ENCODE peak calls at places on chromosomes 3 and 15, in ten cellular contexts. A, Q, V, N, F, P, L, G, Y and Z are unnamed samples.

GRCh38 chr3:69126999-69127398 is 4.6 kb upstream of the LMOD3 start:
- DNase-seq in A (no peak), Q (no peak), V (no peak), N (no peak), F (no peak), P (no peak), L (no peak), G (no peak), Y (no peak), Z (no peak)

GRCh38 chr15:77836901-77837648 is 204.4 kb upstream of the LINGO1 start:
- DNase-seq in A (no peak), Q (no peak), V (peak), N (no peak), F (no peak), P (no peak), L (no peak), G (no peak), Y (no peak), Z (no peak)

GRCh38 chr3:70757658-70758057 is 445.2 kb upstream of the MDFIC2 start:
- DNase-seq in A (no peak), Q (no peak), V (no peak), N (no peak), F (no peak), P (no peak), L (no peak), G (no peak), Y (no peak), Z (no peak)

GRCh38 chr15:38085931-38086562 is 151.6 kb downstream of the TMCO5A start:
- DNase-seq in A (peak), Q (no peak), V (peak), N (no peak), F (no peak), P (no peak), L (no peak), G (peak), Y (peak), Z (no peak)

GRCh38 chr3:48716508-48716981 is 476 bp downstream of the IP6K2 start:
- DNase-seq in A (no peak), Q (no peak), V (no peak), N (peak), F (peak), P (peak), L (no peak), G (no peak), Y (no peak), Z (no peak)

GRCh38 chr15:65837301-65838283 is 31.7 kb upstream of the RAB11A start:
- DNase-seq in A (no peak), Q (no peak), V (no peak), N (no peak), F (no peak), P (no peak), L (no peak), G (no peak), Y (no peak), Z (no peak)

GRCh38 chr3:73633916-73634344 is 9.2 kb upstream of the PDZRN3 start:
- DNase-seq in A (peak), Q (no peak), V (no peak), N (no peak), F (no peak), P (no peak), L (no peak), G (no peak), Y (no peak), Z (no peak)

GRCh38 chr3:115706311-115706829 is 83.1 kb downstream of the GAP43 start:
- DNase-seq in A (peak), Q (no peak), V (no peak), N (no peak), F (no peak), P (no peak), L (no peak), G (no peak), Y (peak), Z (no peak)

GRCh38 chr3:67044295-67044694 is 46.2 kb downstream of the KBTBD8 start:
- DNase-seq in A (peak), Q (no peak), V (no peak), N (no peak), F (no peak), P (no peak), L (no peak), G (no peak), Y (no peak), Z (no peak)

GRCh38 chr15:39784125-39784524 is 1.5 kb upstream of the FSIP1 start:
- DNase-seq in A (peak), Q (no peak), V (no peak), N (no peak), F (no peak), P (no peak), L (no peak), G (peak), Y (no peak), Z (no peak)

GRCh38 chr3:8769088-8769822 is at the start of gene OXTR:
- DNase-seq in A (peak), Q (peak), V (peak), N (no peak), F (peak), P (peak), L (peak), G (peak), Y (peak), Z (no peak)

GRCh38 chr3:57109437-57110199 is 49.2 kb downstream of the SPATA12 start:
- DNase-seq in A (no peak), Q (no peak), V (no peak), N (no peak), F (no peak), P (no peak), L (no peak), G (no peak), Y (no peak), Z (no peak)

GRCh38 chr3:150691414-150692040 is 12.2 kb downstream of the ERICH6 start:
- DNase-seq in A (no peak), Q (no peak), V (no peak), N (no peak), F (no peak), P (no peak), L (peak), G (no peak), Y (no peak), Z (no peak)

GRCh38 chr15:64989331-64990167 is at the start of gene SPG21:
- DNase-seq in A (peak), Q (peak), V (peak), N (peak), F (peak), P (peak), L (peak), G (peak), Y (peak), Z (peak)

GRCh38 chr15:54840999-54841398 is 355.7 kb downstream of the RSL24D1 start:
- DNase-seq in A (no peak), Q (no peak), V (no peak), N (no peak), F (no peak), P (no peak), L (no peak), G (no peak), Y (no peak), Z (no peak)

GRCh38 chr3:46714728-46715506 is 2.8 kb downstream of the PRSS50 start:
- DNase-seq in A (no peak), Q (no peak), V (no peak), N (no peak), F (no peak), P (no peak), L (no peak), G (no peak), Y (no peak), Z (peak)

GRCh38 chr15:92693922-92694331 is 38.4 kb upstream of the FAM174B start:
- DNase-seq in A (peak), Q (no peak), V (no peak), N (no peak), F (no peak), P (no peak), L (peak), G (no peak), Y (no peak), Z (no peak)

GRCh38 chr3:80696280-80696679 is 928.5 kb upstream of the ROBO1 start:
- DNase-seq in A (no peak), Q (peak), V (no peak), N (no peak), F (no peak), P (no peak), L (peak), G (no peak), Y (no peak), Z (no peak)

GRCh38 chr3:123752228-123752627 is 131.9 kb downstream of the MYLK start:
- DNase-seq in A (no peak), Q (no peak), V (no peak), N (no peak), F (no peak), P (no peak), L (no peak), G (no peak), Y (no peak), Z (no peak)

GRCh38 chr3:12371525-12372140 is 82.8 kb downstream of the PPARG start:
- DNase-seq in A (peak), Q (no peak), V (no peak), N (no peak), F (no peak), P (no peak), L (no peak), G (peak), Y (peak), Z (no peak)

GRCh38 chr3:33940149-33940548 is 141.7 kb downstream of the PDCD6IP start:
- DNase-seq in A (peak), Q (no peak), V (no peak), N (no peak), F (no peak), P (no peak), L (no peak), G (no peak), Y (no peak), Z (no peak)

GRCh38 chr3:7876741-7877297 is 624.8 kb upstream of the LMCD1 start:
- DNase-seq in A (no peak), Q (no peak), V (no peak), N (peak), F (no peak), P (no peak), L (no peak), G (no peak), Y (no peak), Z (no peak)

GRCh38 chr15:81197255-81197630 is 564 bp downstream of the IL16 start:
- DNase-seq in A (no peak), Q (no peak), V (no peak), N (no peak), F (no peak), P (no peak), L (no peak), G (no peak), Y (no peak), Z (no peak)

GRCh38 chr3:73716418-73716817 is 91.7 kb upstream of the PDZRN3 start:
- DNase-seq in A (peak), Q (no peak), V (no peak), N (no peak), F (no peak), P (no peak), L (no peak), G (peak), Y (no peak), Z (no peak)

GRCh38 chr3:113231827-113232253 is 20.5 kb downstream of the BOC start:
- DNase-seq in A (peak), Q (no peak), V (no peak), N (no peak), F (no peak), P (no peak), L (peak), G (peak), Y (no peak), Z (no peak)

GRCh38 chr3:127036209-127037020 is 53.5 kb downstream of the PLXNA1 start:
- DNase-seq in A (no peak), Q (no peak), V (no peak), N (no peak), F (no peak), P (no peak), L (no peak), G (no peak), Y (no peak), Z (no peak)

GRCh38 chr3:171791695-171792082 is 18.6 kb downstream of the PLD1 start:
- DNase-seq in A (peak), Q (no peak), V (no peak), N (no peak), F (no peak), P (no peak), L (no peak), G (no peak), Y (no peak), Z (no peak)

GRCh38 chr3:11544413-11545181 is 99.1 kb downstream of the VGLL4 start:
- DNase-seq in A (peak), Q (no peak), V (no peak), N (no peak), F (no peak), P (no peak), L (no peak), G (no peak), Y (no peak), Z (no peak)

GRCh38 chr15:48657891-48658591 is 12.5 kb upstream of the FBN1 start:
- DNase-seq in A (no peak), Q (no peak), V (no peak), N (no peak), F (no peak), P (no peak), L (no peak), G (no peak), Y (no peak), Z (no peak)

GRCh38 chr3:8840556-8840955 is 71.1 kb upstream of the OXTR start:
- DNase-seq in A (peak), Q (no peak), V (no peak), N (no peak), F (no peak), P (no peak), L (peak), G (peak), Y (peak), Z (no peak)

GRCh38 chr3:143084856-143085731 is 34.5 kb upstream of the CHST2 start:
- DNase-seq in A (peak), Q (no peak), V (peak), N (no peak), F (peak), P (peak), L (peak), G (peak), Y (no peak), Z (no peak)

GRCh38 chr3:51813539-51813938 is 34.5 kb upstream of the IQCF6 start:
- DNase-seq in A (no peak), Q (no peak), V (no peak), N (no peak), F (no peak), P (no peak), L (no peak), G (no peak), Y (no peak), Z (no peak)

GRCh38 chr3:183591881-183592521 is 36.5 kb upstream of the KLHL6 start:
- DNase-seq in A (no peak), Q (no peak), V (peak), N (no peak), F (peak), P (peak), L (no peak), G (peak), Y (no peak), Z (no peak)

DNA sequence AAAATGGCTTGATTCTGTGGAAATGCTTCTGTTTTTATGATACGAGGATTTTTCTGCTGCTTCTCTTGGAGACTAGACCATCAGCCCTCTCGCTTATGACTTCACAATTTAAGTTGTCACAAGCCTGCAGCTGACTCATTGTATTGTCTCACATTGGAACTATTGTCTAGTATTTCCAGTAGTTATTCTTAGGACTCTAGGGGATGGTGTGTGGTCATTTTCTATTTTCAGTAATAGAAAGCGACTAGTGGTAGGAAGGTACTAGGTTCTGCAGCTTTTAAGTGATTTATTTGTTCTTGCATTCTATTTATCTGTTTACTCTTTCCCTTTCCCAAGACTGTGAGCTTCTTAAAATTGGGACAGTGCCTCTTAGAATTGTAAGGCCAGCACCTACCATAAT is 66.3 kb upstream of the CRTC3 start:
- DNase-seq in A (peak), Q (no peak), V (peak), N (no peak), F (no peak), P (no peak), L (peak), G (peak), Y (no peak), Z (no peak)
- TF ChIP-seq CTCF in A (no peak), Q (no peak), V (no peak), N (no peak), F (no peak), P (no peak), L (no peak), G (no peak), Y (peak), Z (no peak)

DNA sequence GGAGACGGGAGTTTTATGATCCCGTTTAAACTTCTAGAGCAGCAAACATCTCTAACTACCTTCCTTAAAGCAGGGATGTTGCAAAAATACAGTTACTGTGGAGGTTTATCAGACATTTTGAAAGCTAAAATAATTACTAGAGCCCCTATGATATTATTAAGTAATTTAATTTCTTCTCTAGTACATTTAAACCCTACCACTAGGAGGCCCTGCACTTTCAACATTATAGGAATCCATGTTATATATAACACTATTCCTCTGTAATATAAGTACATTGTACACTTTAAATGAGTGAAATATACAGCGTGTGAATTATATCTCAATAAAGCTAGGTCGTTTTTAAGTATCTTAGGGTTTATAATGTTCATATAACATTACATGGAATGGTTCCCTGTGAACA is 11.5 kb downstream of the SETMAR start:
- DNase-seq in A (peak), Q (no peak), V (no peak), N (no peak), F (no peak), P (no peak), L (peak), G (no peak), Y (no peak), Z (no peak)
- TF ChIP-seq CTCF in A (peak), Q (peak), V (no peak), N (peak), F (peak), P (peak), L (peak), G (peak), Y (peak), Z (no peak)

GRCh38 chr15:82646250-82647044 is 716 bp downstream of the CPEB1 start:
- DNase-seq in A (no peak), Q (no peak), V (no peak), N (no peak), F (peak), P (peak), L (no peak), G (no peak), Y (no peak), Z (no peak)

GRCh38 chr15:82648257-82649103 is 1.3 kb upstream of the CPEB1 start:
- DNase-seq in A (no peak), Q (no peak), V (no peak), N (no peak), F (no peak), P (no peak), L (no peak), G (no peak), Y (no peak), Z (no peak)

GRCh38 chr15:82649226-82649999 is 2.2 kb upstream of the CPEB1 start:
- DNase-seq in A (no peak), Q (no peak), V (no peak), N (no peak), F (no peak), P (peak), L (no peak), G (no peak), Y (no peak), Z (no peak)

GRCh38 chr15:82647835-82648256 is 683 bp upstream of the CPEB1 start:
- DNase-seq in A (no peak), Q (no peak), V (no peak), N (no peak), F (peak), P (peak), L (no peak), G (no peak), Y (no peak), Z (no peak)

GRCh38 chr15:82647045-82647834 is at the start of gene CPEB1:
- DNase-seq in A (peak), Q (no peak), V (peak), N (no peak), F (peak), P (peak), L (peak), G (peak), Y (no peak), Z (peak)
- TF ChIP-seq CTCF in A (peak), Q (no peak), V (no peak), N (no peak), F (peak), P (peak), L (peak), G (peak), Y (peak), Z (no peak)

GRCh38 chr3:187257471-187257870 is 34.1 kb downstream of the MASP1 start:
- DNase-seq in A (no peak), Q (no peak), V (no peak), N (no peak), F (no peak), P (no peak), L (no peak), G (no peak), Y (no peak), Z (no peak)

GRCh38 chr3:187259171-187259570 is 32.4 kb downstream of the MASP1 start:
- DNase-seq in A (no peak), Q (no peak), V (no peak), N (no peak), F (no peak), P (no peak), L (no peak), G (no peak), Y (no peak), Z (no peak)

GRCh38 chr3:187255314-187255713 is 36.2 kb downstream of the MASP1 start:
- DNase-seq in A (no peak), Q (no peak), V (no peak), N (no peak), F (no peak), P (no peak), L (no peak), G (no peak), Y (no peak), Z (no peak)

GRCh38 chr3:187252311-187252710 is 39.2 kb downstream of the MASP1 start:
- DNase-seq in A (peak), Q (no peak), V (no peak), N (no peak), F (no peak), P (no peak), L (no peak), G (no peak), Y (no peak), Z (no peak)

DNA sequence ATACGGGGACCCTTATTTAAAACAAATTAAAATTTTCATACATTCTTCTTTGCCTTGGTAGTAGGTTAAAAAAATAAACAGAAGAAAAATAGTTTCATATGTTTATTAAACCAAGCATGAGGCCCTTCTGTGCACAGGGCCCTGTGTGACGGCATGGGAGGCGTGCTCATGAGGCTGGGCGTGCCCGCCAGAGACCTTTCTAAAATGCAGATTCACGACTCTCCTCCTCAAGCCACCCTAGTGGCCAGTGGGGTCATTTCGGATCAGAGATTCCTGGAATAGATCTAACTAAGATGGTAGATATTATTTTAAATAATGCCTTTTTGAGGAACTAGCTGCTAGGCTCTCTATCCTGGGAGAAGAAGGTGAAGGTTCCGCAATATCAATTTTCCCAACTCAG is 35.3 kb downstream of the MASP1 start:
- DNase-seq in A (no peak), Q (no peak), V (no peak), N (no peak), F (no peak), P (no peak), L (no peak), G (no peak), Y (no peak), Z (no peak)
- TF ChIP-seq CTCF in A (no peak), Q (no peak), V (no peak), N (no peak), F (no peak), P (no peak), L (no peak), G (peak), Y (peak), Z (no peak)

DNA sequence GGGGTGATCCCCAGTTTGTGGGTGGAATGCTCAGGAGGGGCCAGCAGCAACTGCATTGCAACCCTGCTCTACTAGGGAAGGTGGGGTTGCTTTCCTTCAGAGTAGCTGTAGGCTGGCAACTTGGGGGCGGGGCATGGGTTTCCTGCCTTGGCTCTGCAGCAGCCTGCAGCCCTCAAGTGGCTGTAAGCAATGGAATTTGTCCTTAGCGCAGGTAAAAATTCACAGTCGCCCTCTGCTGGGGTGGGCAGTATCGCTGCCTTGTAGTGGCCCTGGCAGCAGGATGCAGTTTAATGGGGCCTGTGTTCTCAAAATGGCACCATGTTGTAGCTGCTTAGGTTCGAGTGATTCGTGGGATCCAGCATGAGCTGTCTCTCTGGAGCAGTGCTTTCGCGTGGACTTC is 29.8 kb downstream of the STT3B start:
- DNase-seq in A (no peak), Q (no peak), V (no peak), N (peak), F (no peak), P (no peak), L (no peak), G (no peak), Y (no peak), Z (no peak)
- TF ChIP-seq CTCF in A (no peak), Q (no peak), V (no peak), N (peak), F (no peak), P (no peak), L (no peak), G (peak), Y (no peak), Z (no peak)